ENCODE peak calls at places on chromosome 15, in seven cellular contexts. P, X, I, F, J, Z and Y are unnamed samples.
A peak's percentile ranks its signal among the peaks of the same experiment; 100 is the strongest.

GRCh38 chr15:89360294-89360971 is 25.8 kb upstream of the POLG start:
- DNase-seq in P (no peak), X (no peak), I (no peak), F (peak; percentile 21), J (no peak), Z (no peak), Y (no peak)

GRCh38 chr15:69659454-69660050 is 206.9 kb downstream of the RPLP1 start:
- DNase-seq in P (no peak), X (no peak), I (no peak), F (no peak), J (no peak), Z (no peak), Y (no peak)

GRCh38 chr15:55348281-55348778 is 29.3 kb downstream of the PIGB start:
- DNase-seq in P (no peak), X (no peak), I (no peak), F (no peak), J (no peak), Z (no peak), Y (no peak)

GRCh38 chr15:63834500-63835210 is 907 bp upstream of the HERC1 start:
- DNase-seq in P (no peak), X (no peak), I (no peak), F (no peak), J (no peak), Z (no peak), Y (no peak)

GRCh38 chr15:79041598-79042175 is 48.9 kb downstream of the RASGRF1 start:
- DNase-seq in P (no peak), X (no peak), I (no peak), F (no peak), J (no peak), Z (no peak), Y (no peak)

GRCh38 chr15:101498731-101499480 is 9.4 kb upstream of the PCSK6 start:
- DNase-seq in P (no peak), X (no peak), I (no peak), F (no peak), J (no peak), Z (no peak), Y (no peak)

GRCh38 chr15:45790325-45790943 is 155.6 kb downstream of the SQOR start:
- DNase-seq in P (no peak), X (peak; percentile 16), I (no peak), F (no peak), J (peak; percentile 48), Z (no peak), Y (peak; percentile 56)

GRCh38 chr15:25805006-25805405 is 58.1 kb downstream of the ATP10A start:
- DNase-seq in P (no peak), X (no peak), I (peak; percentile 81), F (peak; percentile 21), J (no peak), Z (no peak), Y (no peak)

GRCh38 chr15:101088788-101089578 is 162.9 kb downstream of the CHSY1 start:
- DNase-seq in P (peak; percentile 85), X (peak; percentile 53), I (peak; percentile 86), F (peak; percentile 87), J (peak; percentile 78), Z (peak; percentile 81), Y (peak; percentile 76)

GRCh38 chr15:29032229-29032625 is 146.5 kb downstream of the APBA2 start:
- DNase-seq in P (no peak), X (no peak), I (no peak), F (no peak), J (no peak), Z (no peak), Y (no peak)

GRCh38 chr15:69015591-69015990 is 1.1 kb downstream of the NOX5 start:
- DNase-seq in P (no peak), X (no peak), I (no peak), F (peak; percentile 34), J (no peak), Z (no peak), Y (no peak)

GRCh38 chr15:91787198-91787597 is 66.3 kb upstream of the SLCO3A1 start:
- DNase-seq in P (no peak), X (no peak), I (no peak), F (no peak), J (no peak), Z (no peak), Y (no peak)

GRCh38 chr15:43522247-43522646 is 4.8 kb downstream of the MAP1A start:
- DNase-seq in P (no peak), X (no peak), I (no peak), F (no peak), J (no peak), Z (no peak), Y (no peak)

GRCh38 chr15:75921732-75922703 is 18.3 kb downstream of the FBXO22 start:
- DNase-seq in P (no peak), X (peak; percentile 98), I (no peak), F (no peak), J (peak; percentile 84), Z (no peak), Y (peak; percentile 70)

GRCh38 chr15:56964182-56964581 is 45.7 kb downstream of the TCF12 start:
- DNase-seq in P (no peak), X (peak; percentile 56), I (no peak), F (no peak), J (peak; percentile 35), Z (no peak), Y (no peak)

GRCh38 chr15:88624156-88624970 is 3.2 kb downstream of the AEN start:
- DNase-seq in P (no peak), X (peak; percentile 77), I (no peak), F (no peak), J (no peak), Z (no peak), Y (no peak)

GRCh38 chr15:92655178-92655995 is at the start of gene FAM174B:
- DNase-seq in P (peak; percentile 12), X (peak; percentile 25), I (peak; percentile 61), F (no peak), J (peak; percentile 32), Z (peak; percentile 81), Y (peak; percentile 54)

GRCh38 chr15:90004671-90005070 is 3.5 kb downstream of the ZNF710 start:
- DNase-seq in P (no peak), X (peak; percentile 94), I (peak; percentile 68), F (no peak), J (peak; percentile 71), Z (no peak), Y (no peak)

GRCh38 chr15:41928637-41929620 is 35.1 kb upstream of the SPTBN5 start:
- DNase-seq in P (no peak), X (no peak), I (peak; percentile 73), F (peak; percentile 83), J (no peak), Z (no peak), Y (peak; percentile 60)

GRCh38 chr15:40906947-40907802 is 12.9 kb downstream of the VPS18 start:
- DNase-seq in P (no peak), X (peak; percentile 21), I (no peak), F (peak; percentile 87), J (peak; percentile 48), Z (peak; percentile 72), Y (peak; percentile 80)

DNA sequence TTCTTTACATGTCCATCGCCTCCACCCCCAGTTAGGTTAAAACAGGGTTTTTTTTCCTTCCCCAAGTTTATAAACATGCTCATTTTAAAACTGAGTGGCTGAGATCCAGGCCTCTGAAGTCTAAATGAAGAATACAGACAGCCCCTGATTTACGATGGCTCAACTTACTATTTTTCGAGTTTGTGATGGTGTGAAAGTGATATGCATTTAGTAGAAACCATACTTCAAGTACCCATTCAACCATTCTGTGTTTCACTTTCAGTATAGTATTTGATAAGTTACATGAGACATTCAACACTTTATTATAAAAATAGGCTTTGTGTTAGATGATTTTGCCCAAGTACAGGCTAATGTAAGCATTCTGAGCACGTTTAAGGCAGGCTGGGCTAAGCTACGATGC is 30.5 kb upstream of the GNB5 start:
- DNase-seq in P (no peak), X (no peak), I (no peak), F (no peak), J (no peak), Z (no peak), Y (no peak)
- H3K4me3 ChIP-seq in P (peak overlapping the region; percentile 42), X (no peak overlapping the region), I (no peak overlapping the region), F (no peak overlapping the region), J (no peak overlapping the region), Z (no peak overlapping the region), Y (no peak overlapping the region)

GRCh38 chr15:74336061-74337005 is 31.1 kb downstream of the CYP11A1 start:
- DNase-seq in P (no peak), X (no peak), I (peak; percentile 27), F (peak; percentile 35), J (no peak), Z (no peak), Y (no peak)

GRCh38 chr15:74338676-74339075 is 28.8 kb downstream of the CYP11A1 start:
- DNase-seq in P (no peak), X (no peak), I (no peak), F (peak; percentile 51), J (no peak), Z (no peak), Y (no peak)

GRCh38 chr15:74337146-74337545 is 30.3 kb downstream of the CYP11A1 start:
- DNase-seq in P (no peak), X (no peak), I (peak; percentile 31), F (peak; percentile 49), J (no peak), Z (no peak), Y (no peak)

GRCh38 chr15:74339371-74339770 is 28.1 kb downstream of the CYP11A1 start:
- DNase-seq in P (no peak), X (no peak), I (peak; percentile 18), F (peak; percentile 57), J (no peak), Z (no peak), Y (no peak)

DNA sequence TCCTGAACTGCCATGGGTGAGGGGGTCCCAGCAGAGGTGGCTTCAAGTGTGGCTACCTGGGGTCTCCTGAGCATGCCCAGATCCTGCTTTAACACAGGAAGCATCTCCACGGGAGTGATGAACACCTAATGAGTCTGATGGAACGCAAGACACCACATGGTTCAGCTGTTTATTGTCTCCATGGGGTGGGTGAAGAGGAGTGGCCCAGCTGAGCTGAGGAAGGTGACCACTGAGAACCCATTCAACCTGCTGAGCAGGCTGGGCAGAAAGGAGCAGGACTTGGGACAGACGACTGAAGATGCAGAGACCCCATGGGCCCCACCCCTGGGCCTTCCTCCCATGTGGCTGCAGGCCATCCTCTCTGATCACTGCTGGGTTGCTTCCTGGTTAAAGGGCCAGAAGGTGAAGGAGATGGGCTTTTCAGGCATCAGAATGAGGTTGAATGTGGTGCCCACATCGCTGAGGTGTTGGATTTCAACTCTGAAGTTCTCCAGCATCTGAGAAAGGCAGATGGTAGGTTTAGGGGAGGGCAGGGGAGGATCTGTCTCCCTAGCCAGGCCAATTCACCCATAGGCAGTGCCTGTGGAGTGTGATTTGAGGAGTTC is 29.7 kb downstream of the CYP11A1 start:
- DNase-seq in P (no peak), X (no peak), I (no peak), F (peak; percentile 13), J (no peak), Z (no peak), Y (no peak)
- H3K4me3 ChIP-seq in P (no peak overlapping the region), X (no peak overlapping the region), I (no peak overlapping the region), F (no peak overlapping the region), J (no peak overlapping the region), Z (no peak overlapping the region), Y (no peak overlapping the region)

GRCh38 chr15:67176195-67176971 is 78.1 kb downstream of the AAGAB start:
- DNase-seq in P (no peak), X (peak; percentile 81), I (no peak), F (no peak), J (no peak), Z (peak; percentile 71), Y (no peak)
- H3K4me3 ChIP-seq in P (no peak overlapping the region), X (no peak overlapping the region), I (no peak overlapping the region), F (no peak overlapping the region), J (no peak overlapping the region), Z (no peak overlapping the region), Y (no peak overlapping the region)

GRCh38 chr15:47678047-47678446 is 39.3 kb upstream of the SEMA6D start:
- DNase-seq in P (no peak), X (no peak), I (no peak), F (no peak), J (no peak), Z (no peak), Y (no peak)
- H3K4me3 ChIP-seq in P (no peak overlapping the region), X (no peak overlapping the region), I (no peak overlapping the region), F (no peak overlapping the region), J (no peak overlapping the region), Z (no peak overlapping the region), Y (no peak overlapping the region)